ENCODE peak calls at places on chromosomes 5 and 9, in five cellular contexts. S is globus pallidus; M is smooth muscle cell of the brain vasculature; G is CD4-positive, alpha-beta T cell; W is spleen. R is an unnamed sample.

GRCh38 chr5:132821791-132822190 is 8.7 kb downstream of the SHROOM1 start:
- DNase-seq in S (peak), W (no peak), G (no peak), M (no peak), R (no peak)

GRCh38 chr9:133826289-133827085 is 88.3 kb upstream of the SARDH start:
- DNase-seq in G (no peak), W (no peak), S (no peak), M (no peak), R (no peak)

GRCh38 chr5:95715799-95716461 is 15.2 kb upstream of the RHOBTB3 start:
- DNase-seq in S (no peak), G (no peak), M (no peak), W (no peak), R (no peak)

GRCh38 chr9:74120470-74120869 is 376.7 kb upstream of the RORB start:
- DNase-seq in M (no peak), G (no peak), W (no peak), S (no peak), R (no peak)

GRCh38 chr5:16160706-16161105 is 18.9 kb downstream of the MARCHF11 start:
- DNase-seq in S (peak), G (no peak), W (no peak), M (no peak), R (no peak)

GRCh38 chr9:126700903-126701819 is 87.4 kb downstream of the LMX1B start:
- DNase-seq in M (no peak), G (no peak), W (peak), S (no peak), R (no peak)

GRCh38 chr9:13688223-13688989 is 408.9 kb upstream of the MPDZ start:
- DNase-seq in S (no peak), G (no peak), M (peak), W (no peak), R (no peak)

GRCh38 chr9:133716564-133717112 is 21.5 kb downstream of the SARDH start:
- DNase-seq in S (peak), M (no peak), G (no peak), W (no peak), R (no peak)

GRCh38 chr9:89277454-89277853 is 33.5 kb upstream of the CKS2 start:
- DNase-seq in S (no peak), M (no peak), G (no peak), W (no peak), R (no peak)

R was measured in CD8-positive, alpha-beta T cell.